ENCODE peak calls at places on chromosomes 12 and 14, in nine cellular contexts. D, S, Y, I, E, B, C, R and Z are unnamed samples.

GRCh38 chr14:105420141-105420975 is 731 bp downstream of the MTA1 start:
- DNase-seq in D (no peak), S (no peak), Y (no peak), I (no peak), E (no peak), B (no peak), C (no peak), R (no peak), Z (no peak)

GRCh38 chr12:111448831-111449790 is 43.4 kb downstream of the SH2B3 start:
- DNase-seq in D (peak), S (no peak), Y (no peak), I (no peak), E (no peak), B (no peak), C (no peak), R (no peak), Z (no peak)

GRCh38 chr12:122064780-122065588 is 13.6 kb upstream of the MLXIP start:
- DNase-seq in D (no peak), S (peak), Y (peak), I (no peak), E (peak), B (peak), C (peak), R (peak), Z (peak)

GRCh38 chr12:15648564-15648963 is 140.6 kb downstream of the EPS8 start:
- DNase-seq in D (no peak), S (no peak), Y (no peak), I (no peak), E (no peak), B (no peak), C (peak), R (no peak), Z (no peak)

GRCh38 chr14:92462568-92462967 is 51.0 kb upstream of the RIN3 start:
- DNase-seq in D (peak), S (no peak), Y (no peak), I (no peak), E (no peak), B (no peak), C (no peak), R (no peak), Z (no peak)

GRCh38 chr12:124700810-124701594 is 133.6 kb upstream of the NCOR2 start:
- DNase-seq in D (peak), S (no peak), Y (peak), I (no peak), E (no peak), B (peak), C (peak), R (peak), Z (no peak)

GRCh38 chr14:88256997-88257755 is 65.9 kb downstream of the KCNK10 start:
- DNase-seq in D (no peak), S (no peak), Y (no peak), I (no peak), E (no peak), B (peak), C (no peak), R (no peak), Z (no peak)

GRCh38 chr12:132217800-132218518 is 73.7 kb downstream of the NOC4L start:
- DNase-seq in D (no peak), S (no peak), Y (no peak), I (no peak), E (no peak), B (no peak), C (no peak), R (no peak), Z (no peak)

GRCh38 chr12:6788972-6789905 is at the start of gene CD4:
- DNase-seq in D (peak), S (peak), Y (peak), I (no peak), E (peak), B (no peak), C (no peak), R (no peak), Z (peak)

GRCh38 chr12:16880864-16881285 is 274.9 kb upstream of the LMO3 start:
- DNase-seq in D (no peak), S (no peak), Y (no peak), I (peak), E (peak), B (no peak), C (no peak), R (peak), Z (no peak)

GRCh38 chr14:64232095-64232830 is 61.9 kb downstream of the ESR2 start:
- DNase-seq in D (no peak), S (no peak), Y (no peak), I (no peak), E (no peak), B (peak), C (peak), R (no peak), Z (no peak)

GRCh38 chr14:93946104-93946503 is 19.0 kb downstream of the FAM181A start:
- DNase-seq in D (no peak), S (no peak), Y (no peak), I (no peak), E (no peak), B (peak), C (peak), R (no peak), Z (no peak)

GRCh38 chr12:59151243-59151642 is 230.9 kb upstream of the LRIG3 start:
- DNase-seq in D (no peak), S (no peak), Y (no peak), I (no peak), E (no peak), B (peak), C (peak), R (no peak), Z (no peak)

GRCh38 chr12:128531153-128531552 is 264.2 kb downstream of the TMEM132C start:
- DNase-seq in D (no peak), S (no peak), Y (no peak), I (peak), E (no peak), B (no peak), C (no peak), R (no peak), Z (no peak)

DNA sequence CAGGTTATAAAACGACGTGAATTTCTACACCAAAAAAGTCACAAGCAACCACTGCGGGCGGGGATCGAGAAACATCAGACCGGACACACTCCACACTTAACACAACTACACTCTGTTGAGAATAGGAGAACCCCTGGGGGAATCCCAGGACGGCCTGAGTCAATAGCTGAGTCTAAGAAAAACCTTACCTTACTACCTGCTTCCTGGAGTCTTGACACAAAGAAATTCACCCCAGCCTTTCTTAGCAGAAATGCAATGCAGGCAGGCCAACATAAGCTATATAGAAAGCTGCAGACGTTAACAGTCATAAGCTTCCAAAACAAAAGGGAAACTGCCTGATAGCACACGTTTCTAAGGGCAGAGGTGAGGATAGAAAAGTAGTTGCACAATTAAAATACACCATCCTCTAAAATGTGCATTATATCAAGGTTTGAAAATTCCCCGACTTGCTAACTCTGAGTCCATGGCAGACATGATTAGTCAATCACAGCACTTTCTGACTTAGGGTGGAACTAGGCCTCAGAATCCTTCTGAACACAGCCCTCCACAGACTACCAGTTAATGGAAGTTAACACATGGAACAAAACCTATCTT is 68.0 kb downstream of the CCDC88C start:
- DNase-seq in D (no peak), S (no peak), Y (peak), I (no peak), E (no peak), B (no peak), C (no peak), R (no peak), Z (no peak)
- H3K27ac ChIP-seq in D (no peak), S (peak), Y (no peak), I (peak), E (peak), B (no peak), C (no peak), R (no peak), Z (no peak)

GRCh38 chr12:42557586-42558172 is 31.9 kb downstream of the PRICKLE1 start:
- DNase-seq in D (no peak), S (no peak), Y (no peak), I (no peak), E (no peak), B (no peak), C (no peak), R (peak), Z (peak)
- H3K27ac ChIP-seq in D (no peak), S (no peak), Y (no peak), I (no peak), E (no peak), B (no peak), C (no peak), R (peak), Z (peak)

GRCh38 chr12:54024581-54024980 is 3.7 kb upstream of the HOXC6 start:
- DNase-seq in D (no peak), S (no peak), Y (no peak), I (no peak), E (no peak), B (no peak), C (peak), R (no peak), Z (no peak)
- H3K27ac ChIP-seq in D (peak), S (no peak), Y (no peak), I (no peak), E (no peak), B (no peak), C (peak), R (no peak), Z (no peak)

GRCh38 chr14:68639518-68640292 is 153.2 kb downstream of the ZFP36L1 start:
- DNase-seq in D (no peak), S (no peak), Y (no peak), I (no peak), E (no peak), B (no peak), C (no peak), R (no peak), Z (no peak)
- H3K27ac ChIP-seq in D (peak), S (peak), Y (no peak), I (peak), E (peak), B (no peak), C (no peak), R (peak), Z (peak)

DNA sequence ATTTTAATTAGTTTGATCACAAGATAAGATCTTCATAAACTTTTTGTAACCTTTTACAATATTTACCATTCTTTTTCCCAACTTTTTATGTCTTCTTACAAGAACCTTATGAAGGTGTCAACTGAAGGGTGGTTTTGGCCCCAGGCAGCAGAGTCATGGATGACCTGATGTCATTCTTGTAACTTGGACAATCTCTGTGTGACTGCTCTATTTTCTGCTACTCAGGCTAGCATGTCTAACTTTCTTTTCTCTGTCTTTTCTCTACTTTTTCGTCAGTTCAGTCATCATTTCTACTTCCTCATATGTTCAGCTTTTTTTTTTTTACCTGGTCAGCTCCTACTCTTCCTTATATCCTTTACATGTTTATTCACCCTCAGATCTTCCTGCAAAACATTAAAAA is 150.7 kb upstream of the PTPRQ start:
- DNase-seq in D (no peak), S (no peak), Y (no peak), I (no peak), E (no peak), B (no peak), C (no peak), R (no peak), Z (no peak)
- H3K27ac ChIP-seq in D (no peak), S (no peak), Y (no peak), I (no peak), E (no peak), B (no peak), C (no peak), R (no peak), Z (no peak)